ENCODE peak calls at places on chromosomes 5 and 9, in ten cellular contexts. K is stimulated activated CD4-positive, alpha-beta T cell treated with anti-CD3 and anti-CD28 coated beads, TNF-alpha, amount 100 ng/mL, for 4 hours; G is endothelial cell; E is frontal cortex; F is GM03348; W is NCI-H1105 treated with DMSO at 0.1 percent for 48 hours; N is NCI-H446; R is DND-41; P is NCI-H146; L is right cardiac atrium. I is an unnamed sample.

GRCh38 chr5:158135682-158136176 is 276.8 kb upstream of the CLINT1 start:
- DNase-seq in G (no peak), E (no peak), N (no peak), P (peak), L (peak), R (no peak), K (no peak), W (no peak), F (no peak), I (no peak)

GRCh38 chr5:174120436-174120835 is 74.9 kb downstream of the NSG2 start:
- DNase-seq in E (no peak), F (no peak), K (no peak), N (no peak), G (no peak), R (no peak), P (no peak), L (no peak), W (no peak), I (no peak)

GRCh38 chr9:114574438-114574837 is 13.1 kb upstream of the ATP6V1G1 start:
- DNase-seq in W (no peak), P (no peak), L (no peak), E (no peak), K (no peak), F (no peak), G (no peak), R (no peak), N (no peak), I (no peak)

GRCh38 chr5:159156839-159157238 is 52.5 kb downstream of the RNF145 start:
- DNase-seq in F (peak), E (peak), N (peak), L (no peak), K (no peak), R (peak), G (peak), P (peak), W (peak), I (no peak)

GRCh38 chr9:135074354-135075233 is 12.9 kb upstream of the OLFM1 start:
- DNase-seq in R (no peak), W (no peak), N (no peak), G (no peak), F (no peak), P (no peak), K (no peak), L (no peak), E (no peak), I (no peak)

GRCh38 chr9:114033397-114034103 is 44.5 kb downstream of the AMBP start:
- DNase-seq in N (no peak), K (no peak), F (peak), W (no peak), P (no peak), G (peak), R (peak), E (no peak), L (peak), I (no peak)

GRCh38 chr5:133877351-133878235 is 90.8 kb downstream of the C5orf15 start:
- DNase-seq in N (no peak), R (no peak), K (no peak), L (no peak), W (no peak), F (no peak), E (no peak), P (no peak), G (no peak), I (no peak)

GRCh38 chr9:84697042-84697441 is 27.5 kb downstream of the NTRK2 start:
- DNase-seq in W (no peak), L (no peak), G (no peak), N (no peak), F (no peak), K (no peak), R (no peak), P (no peak), E (no peak), I (no peak)

GRCh38 chr9:94445846-94446245 is 109.0 kb upstream of the PCAT7 start:
- DNase-seq in N (no peak), W (no peak), L (no peak), F (no peak), K (no peak), P (no peak), R (no peak), G (no peak), E (no peak), I (no peak)

GRCh38 chr9:31137151-31137849 is 1247.1 kb upstream of the ACO1 start:
- DNase-seq in R (no peak), W (no peak), P (no peak), N (no peak), G (no peak), E (no peak), F (peak), K (no peak), L (peak), I (no peak)

GRCh38 chr5:112921031-112921832 is 795 bp downstream of the REEP5 start:
- DNase-seq in G (peak), L (peak), R (peak), W (peak), K (peak), N (no peak), F (peak), E (peak), P (peak), I (peak)

GRCh38 chr5:147417133-147417813 is 92.6 kb downstream of the DPYSL3 start:
- DNase-seq in K (no peak), G (no peak), R (no peak), W (peak), L (peak), P (no peak), E (no peak), F (peak), N (peak), I (no peak)

GRCh38 chr5:23139338-23140171 is 286.4 kb upstream of the CDH12 start:
- DNase-seq in P (no peak), K (no peak), G (no peak), F (no peak), E (no peak), L (no peak), N (peak), R (no peak), W (peak), I (no peak)

GRCh38 chr9:81052846-81053245 is 636.5 kb downstream of the TLE1 start:
- DNase-seq in F (peak), G (no peak), E (no peak), L (no peak), K (no peak), W (no peak), R (no peak), P (no peak), N (no peak), I (no peak)